ENCODE peak calls at places on chromosomes 13 and 19, in nine cellular contexts. K is transverse colon; C is heart left ventricle; X is CD4-positive, alpha-beta T cell; A is brain microvascular endothelial cell; L is colonic mucosa; E is WERI-Rb-1; N is sigmoid colon; D is cardiac muscle cell. Y is an unnamed sample.

GRCh38 chr19:2983351-2984195 is 6.2 kb downstream of the TLE6 start:
- DNase-seq in K (peak; percentile 30), C (peak; percentile 76), X (no peak), A (no peak), L (peak; percentile 36), E (peak; percentile 92), N (peak; percentile 86), D (peak; percentile 90), Y (peak; percentile 48)

GRCh38 chr19:18298601-18299000 is 17.2 kb upstream of the JUND start:
- DNase-seq in K (no peak), C (no peak), X (no peak), A (no peak), L (no peak), E (no peak), N (no peak), D (no peak), Y (no peak)

GRCh38 chr13:78131811-78132210 is 213.2 kb upstream of the EDNRB start:
- DNase-seq in K (no peak), C (no peak), X (no peak), A (no peak), L (no peak), E (no peak), N (no peak), D (peak; percentile 18), Y (no peak)

GRCh38 chr13:38686635-38687245 is at the start of gene FREM2:
- DNase-seq in K (peak; percentile 33), C (no peak), X (no peak), A (no peak), L (peak; percentile 79), E (peak; percentile 80), N (peak; percentile 68), D (peak; percentile 13), Y (peak; percentile 73)

GRCh38 chr13:48412881-48413351 is at the start of gene LPAR6:
- DNase-seq in K (no peak), C (peak; percentile 28), X (no peak), A (peak; percentile 42), L (peak; percentile 42), E (no peak), N (no peak), D (peak; percentile 87), Y (no peak)

GRCh38 chr13:99103536-99103935 is 97.1 kb upstream of the UBAC2 start:
- DNase-seq in K (no peak), C (no peak), X (no peak), A (no peak), L (no peak), E (peak; percentile 97), N (no peak), D (peak; percentile 12), Y (no peak)

GRCh38 chr13:73625562-73626339 is 508.5 kb downstream of the KLF12 start:
- DNase-seq in K (no peak), C (no peak), X (no peak), A (no peak), L (no peak), E (no peak), N (no peak), D (no peak), Y (no peak)

GRCh38 chr13:30027569-30028455 is 177.4 kb upstream of the UBL3 start:
- DNase-seq in K (no peak), C (no peak), X (no peak), A (no peak), L (no peak), E (no peak), N (no peak), D (no peak), Y (no peak)

GRCh38 chr13:28059214-28059613 is 41.2 kb downstream of the FLT3 start:
- DNase-seq in K (peak; percentile 51), C (no peak), X (peak; percentile 9), A (peak; percentile 7), L (peak; percentile 57), E (peak; percentile 69), N (no peak), D (peak; percentile 33), Y (no peak)

GRCh38 chr13:43484432-43485225 is 302.1 kb downstream of the ENOX1 start:
- DNase-seq in K (no peak), C (no peak), X (no peak), A (no peak), L (no peak), E (no peak), N (no peak), D (no peak), Y (no peak)

GRCh38 chr13:35549481-35549880 is 73.0 kb upstream of the MAB21L1 start:
- DNase-seq in K (no peak), C (no peak), X (no peak), A (peak; percentile 47), L (no peak), E (no peak), N (no peak), D (peak; percentile 77), Y (no peak)

GRCh38 chr13:101916108-101916757 is 463.8 kb downstream of the ITGBL1 start:
- DNase-seq in K (no peak), C (peak; percentile 35), X (no peak), A (peak; percentile 4), L (no peak), E (peak; percentile 89), N (no peak), D (peak; percentile 4), Y (peak; percentile 46)

GRCh38 chr19:56301152-56301551 is 13.5 kb downstream of the ZSCAN5A start:
- DNase-seq in K (no peak), C (no peak), X (no peak), A (no peak), L (no peak), E (no peak), N (no peak), D (peak; percentile 29), Y (no peak)
- TF ChIP-seq CTCF in K (no peak), C (no peak), X (no peak), A (peak; percentile 20), L (no peak), E (no peak), N (no peak), D (peak; percentile 25), Y (peak; percentile 35)

GRCh38 chr19:19637523-19638251 is 5.8 kb downstream of the GMIP start:
- DNase-seq in K (no peak), C (no peak), X (no peak), A (no peak), L (no peak), E (no peak), N (no peak), D (no peak), Y (no peak)
- TF ChIP-seq CTCF in K (no peak), C (no peak), X (no peak), A (no peak), L (no peak), E (no peak), N (no peak), D (no peak), Y (no peak)

GRCh38 chr13:110414283-110414682 is 107.2 kb downstream of the COL4A2 start:
- DNase-seq in K (no peak), C (no peak), X (no peak), A (no peak), L (no peak), E (no peak), N (no peak), D (no peak), Y (no peak)

GRCh38 chr13:110413311-110414040 is 106.4 kb downstream of the COL4A2 start:
- DNase-seq in K (no peak), C (no peak), X (no peak), A (no peak), L (no peak), E (no peak), N (no peak), D (no peak), Y (no peak)

GRCh38 chr13:110411316-110412105 is 104.4 kb downstream of the COL4A2 start:
- DNase-seq in K (no peak), C (no peak), X (no peak), A (no peak), L (no peak), E (no peak), N (no peak), D (no peak), Y (no peak)

GRCh38 chr13:110410906-110411305 is 103.8 kb downstream of the COL4A2 start:
- DNase-seq in K (no peak), C (no peak), X (no peak), A (no peak), L (no peak), E (no peak), N (no peak), D (no peak), Y (no peak)

DNA sequence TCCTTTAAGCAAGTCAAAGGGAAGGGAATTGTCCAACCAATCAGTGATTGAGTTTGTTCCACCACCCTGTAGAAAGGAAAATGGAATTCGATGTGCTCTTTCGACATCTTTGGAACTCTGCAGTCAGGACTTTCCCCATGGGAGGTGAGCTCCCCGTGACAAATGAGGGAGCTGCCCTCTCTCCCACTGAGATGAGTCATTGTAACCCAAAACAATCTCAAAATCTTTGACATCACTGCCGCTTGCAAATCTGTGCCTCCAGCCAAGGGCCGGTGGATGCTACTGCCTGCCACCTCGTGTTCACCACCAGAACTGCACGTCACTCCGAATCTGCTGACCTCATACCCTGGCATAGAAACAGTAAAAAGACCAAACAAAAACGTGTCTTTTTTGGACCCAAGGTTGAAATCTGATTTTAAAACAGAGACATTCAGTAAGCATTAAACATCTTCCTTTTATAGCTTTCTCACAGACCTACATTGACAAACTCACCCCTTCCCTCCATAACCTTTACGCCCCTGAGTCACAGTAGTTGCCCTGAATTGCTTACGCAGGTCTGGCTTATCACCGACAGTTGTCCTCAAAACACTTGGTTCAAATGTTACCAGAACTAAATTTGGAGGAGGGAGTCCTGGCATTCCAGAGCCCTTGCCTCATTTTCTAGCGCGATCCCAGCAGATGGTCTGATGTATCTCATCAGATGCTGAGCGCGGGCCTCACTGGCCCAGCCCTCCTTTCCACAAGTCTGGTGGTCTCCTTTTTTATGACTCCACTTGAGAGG is 105.2 kb downstream of the COL4A2 start:
- DNase-seq in K (peak; percentile 82), C (peak; percentile 88), X (peak; percentile 38), A (peak; percentile 99), L (peak; percentile 78), E (peak; percentile 73), N (peak; percentile 98), D (peak; percentile 99), Y (peak; percentile 84)
- TF ChIP-seq CTCF in K (peak; percentile 88), C (peak; percentile 96), X (peak; percentile 80), A (peak; percentile 92), L (peak; percentile 87), E (peak; percentile 99), N (peak; percentile 94), D (peak; percentile 94), Y (peak; percentile 90)

DNA sequence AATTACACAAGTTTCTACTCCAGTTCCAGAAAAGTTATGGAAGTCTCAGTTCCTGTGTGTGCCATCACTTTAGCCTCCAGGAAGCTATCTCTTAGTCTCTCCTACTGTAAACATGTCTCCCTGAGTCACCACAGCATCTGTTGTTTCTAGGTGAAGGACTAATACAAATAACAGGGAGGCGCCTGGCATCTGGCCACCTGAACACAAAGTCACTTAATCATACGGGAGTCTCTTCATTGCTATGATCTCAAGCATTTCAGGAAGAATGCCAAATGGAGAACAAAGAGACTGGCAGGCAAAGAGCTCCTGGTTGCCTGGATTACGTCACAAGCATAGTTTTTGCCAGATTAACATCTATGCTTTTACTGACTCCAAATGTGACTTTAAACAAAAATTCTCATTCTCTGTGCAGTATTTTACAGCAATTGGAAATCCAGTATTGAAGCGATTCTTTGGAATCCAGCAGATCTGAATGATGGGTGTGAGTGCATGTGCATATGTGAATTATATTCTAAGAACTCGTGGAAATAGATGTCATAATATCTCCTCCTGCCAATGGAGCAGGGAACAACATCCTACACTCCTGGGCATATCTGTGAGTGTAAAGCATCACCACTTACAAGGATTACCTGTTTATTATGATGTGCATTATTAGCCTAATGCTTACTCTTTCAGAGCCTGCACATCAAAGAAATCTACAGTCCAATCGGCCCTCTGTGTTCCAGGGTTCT is 572.8 kb downstream of the PCDH9 start:
- DNase-seq in K (no peak), C (peak; percentile 77), X (no peak), A (peak; percentile 99), L (no peak), E (no peak), N (peak; percentile 66), D (peak; percentile 92), Y (peak; percentile 52)
- TF ChIP-seq CTCF in K (no peak), C (no peak), X (no peak), A (no peak), L (no peak), E (no peak), N (no peak), D (no peak), Y (no peak)

Y was measured in mesothelial cell of epicardium.